ENCODE peak calls at places on chromosomes 2 and 18, in seven cellular contexts. P is NCI-H1436; D is A549; M is stimulated activated CD8-positive, alpha-beta memory T cell treated with anti-CD3 and anti-CD28 coated beads, Interleukin-7, amount 100 ng/mL, for 1 hour; G is activated naive CD4-positive, alpha-beta T cell treated with anti-CD3 and anti-CD28 coated beads, Interleukin-2, amount 50 U/mL, for 16 hours; W is CD4-positive, alpha-beta memory T cell; A is PC-3. X is an unnamed sample.

GRCh38 chr2:64492821-64493220 is 31.3 kb upstream of the AFTPH start:
- DNase-seq in D (no peak), A (no peak), W (no peak), G (no peak), P (no peak), M (no peak), X (no peak)

GRCh38 chr2:238527565-238527964 is 100.8 kb downstream of the ASB1 start:
- DNase-seq in A (no peak), D (peak), W (no peak), P (no peak), M (no peak), G (no peak), X (peak)

GRCh38 chr2:151350579-151351195 is 6.7 kb upstream of the TNFAIP6 start:
- DNase-seq in D (no peak), A (peak), W (no peak), P (no peak), M (no peak), G (no peak), X (no peak)

GRCh38 chr18:36752929-36753865 is 75.6 kb downstream of the TPGS2 start:
- DNase-seq in P (no peak), M (no peak), W (no peak), A (no peak), G (no peak), D (no peak), X (no peak)

GRCh38 chr2:184371641-184372040 is 226.7 kb upstream of the ZNF804A start:
- DNase-seq in W (no peak), A (no peak), G (no peak), P (no peak), M (no peak), D (no peak), X (peak)

GRCh38 chr2:1812926-1813325 is 68.6 kb upstream of the PXDN start:
- DNase-seq in G (no peak), A (no peak), W (no peak), M (no peak), P (no peak), D (no peak), X (no peak)

GRCh38 chr2:133266926-133267590 is 301.2 kb downstream of the NCKAP5 start:
- DNase-seq in G (no peak), W (no peak), P (no peak), M (no peak), A (peak), D (peak), X (no peak)

GRCh38 chr2:241798631-241799521 is 10.1 kb upstream of the NEU4 start:
- DNase-seq in A (no peak), W (no peak), M (no peak), G (no peak), P (no peak), D (no peak), X (no peak)

GRCh38 chr2:69911985-69912563 is 2.8 kb upstream of the MXD1 start:
- DNase-seq in W (peak), M (no peak), P (peak), D (peak), A (peak), G (no peak), X (no peak)

GRCh38 chr2:219298759-219299371 is 10.3 kb downstream of the PTPRN start:
- DNase-seq in G (peak), D (peak), M (peak), W (peak), A (peak), P (peak), X (no peak)

GRCh38 chr18:59265246-59266018 is 7.8 kb downstream of the RAX start:
- DNase-seq in A (no peak), M (no peak), W (no peak), G (no peak), D (peak), P (peak), X (no peak)

GRCh38 chr2:65436169-65436824 is 3.9 kb upstream of the SPRED2 start:
- DNase-seq in M (no peak), D (peak), A (peak), P (peak), G (peak), W (no peak), X (peak)

GRCh38 chr2:101692037-101692436 is 5.5 kb upstream of the MAP4K4 start:
- DNase-seq in M (no peak), A (no peak), W (no peak), P (no peak), G (no peak), D (no peak), X (no peak)

GRCh38 chr18:4450065-4450676 is 4.9 kb downstream of the DLGAP1 start:
- DNase-seq in M (no peak), G (no peak), D (no peak), A (no peak), W (no peak), P (no peak), X (no peak)

GRCh38 chr2:22894761-22895160 is 490.2 kb upstream of the KLHL29 start:
- DNase-seq in G (no peak), W (no peak), P (no peak), M (no peak), A (no peak), D (no peak), X (no peak)

GRCh38 chr2:66490588-66491001 is 55.7 kb downstream of the MEIS1 start:
- DNase-seq in M (no peak), P (no peak), A (peak), W (no peak), D (no peak), G (no peak), X (no peak)